ENCODE peak calls at places on chromosomes 11 and 22, in five cellular contexts. B is ACHN, E is SK-N-DZ, O is HTR-8/SVneo, L is EL. U is an unnamed sample.

GRCh38 chr11:133134561-133135173 is 397.6 kb downstream of the OPCML start:
- DNase-seq in B (peak), E (peak), O (peak), L (peak), U (peak)

GRCh38 chr22:46410291-46410808 is 74.8 kb downstream of the TRMU start:
- DNase-seq in B (no peak), E (no peak), O (no peak), L (no peak), U (no peak)

GRCh38 chr11:35859311-35859710 is 84.6 kb upstream of the LDLRAD3 start:
- DNase-seq in B (no peak), E (no peak), O (no peak), L (peak), U (no peak)

GRCh38 chr22:27775698-27776409 is 25.7 kb downstream of the MN1 start:
- DNase-seq in B (no peak), E (no peak), O (no peak), L (no peak), U (peak)

GRCh38 chr22:42035256-42035655 is 35.4 kb downstream of the NAGA start:
- DNase-seq in B (no peak), E (peak), O (no peak), L (no peak), U (no peak)

GRCh38 chr22:28369849-28370248 is 309.8 kb downstream of the TTC28 start:
- DNase-seq in B (no peak), E (no peak), O (no peak), L (no peak), U (no peak)

GRCh38 chr22:38481871-38482332 is 14.0 kb downstream of the KDELR3 start:
- DNase-seq in B (no peak), E (no peak), O (no peak), L (no peak), U (no peak)

GRCh38 chr11:17405232-17406005 is 17.0 kb upstream of the KCNJ11 start:
- DNase-seq in B (peak), E (peak), O (no peak), L (peak), U (peak)

GRCh38 chr11:21511835-21512440 is 680.9 kb upstream of the ANO5 start:
- DNase-seq in B (peak), E (peak), O (peak), L (peak), U (peak)

GRCh38 chr11:24820541-24820940 is 323.7 kb downstream of the LUZP2 start:
- DNase-seq in B (no peak), E (no peak), O (no peak), L (no peak), U (no peak)

GRCh38 chr11:11512929-11513328 is 108.9 kb downstream of the GALNT18 start:
- DNase-seq in B (no peak), E (no peak), O (no peak), L (no peak), U (no peak)

GRCh38 chr22:41050873-41051272 is 41.5 kb upstream of the EP300 start:
- DNase-seq in B (no peak), E (no peak), O (no peak), L (no peak), U (no peak)

GRCh38 chr22:50445880-50446707 is 28.7 kb downstream of the SBF1 start:
- DNase-seq in B (no peak), E (no peak), O (no peak), L (no peak), U (peak)

GRCh38 chr22:47435826-47436225 is 673.4 kb downstream of the TBC1D22A start:
- DNase-seq in B (no peak), E (no peak), O (no peak), L (no peak), U (no peak)

GRCh38 chr22:32733900-32734299 is 67.6 kb upstream of the TIMP3 start:
- DNase-seq in B (no peak), E (no peak), O (no peak), L (no peak), U (no peak)

GRCh38 chr11:57982763-57983162 is 40.9 kb upstream of the OR9Q1 start:
- DNase-seq in B (no peak), E (no peak), O (no peak), L (no peak), U (no peak)

GRCh38 chr11:44894217-44894617 is 56.5 kb downstream of the TP53I11 start:
- DNase-seq in B (peak), E (peak), O (peak), L (peak), U (peak)

GRCh38 chr11:11620966-11621880 is 582 bp downstream of the GALNT18 start:
- DNase-seq in B (peak), E (peak), O (peak), L (peak), U (peak)

GRCh38 chr11:65883786-65884715 is 4.2 kb downstream of the FIBP start:
- DNase-seq in B (no peak), E (no peak), O (no peak), L (no peak), U (no peak)

GRCh38 chr11:46916669-46917108 is 1.7 kb downstream of the LRP4 start:
- DNase-seq in B (peak), E (peak), O (peak), L (peak), U (peak)

GRCh38 chr22:41217553-41218157 is 12.5 kb downstream of the L3MBTL2 start:
- DNase-seq in B (no peak), E (peak), O (no peak), L (peak), U (no peak)

GRCh38 chr11:92866679-92867282 is 102.7 kb upstream of the MTNR1B start:
- DNase-seq in B (no peak), E (no peak), O (no peak), L (no peak), U (no peak)

GRCh38 chr11:121591405-121592033 is 138.8 kb upstream of the SORL1-AS1 start:
- DNase-seq in B (peak), E (peak), O (peak), L (peak), U (peak)

GRCh38 chr11:33559567-33559966 is 141.1 kb downstream of the C11orf91 start:
- DNase-seq in B (no peak), E (no peak), O (no peak), L (no peak), U (no peak)

GRCh38 chr11:80899381-80899780 is 1458.6 kb upstream of the TENM4 start:
- DNase-seq in B (no peak), E (no peak), O (no peak), L (no peak), U (no peak)

GRCh38 chr22:46107089-46107664 is 43.1 kb upstream of the PPARA start:
- DNase-seq in B (no peak), E (no peak), O (no peak), L (no peak), U (peak)

GRCh38 chr11:102493524-102493923 is 37.0 kb downstream of the MMP7 start:
- DNase-seq in B (no peak), E (no peak), O (no peak), L (no peak), U (no peak)

GRCh38 chr11:6587360-6587953 is 16.0 kb downstream of the RRP8 start:
- DNase-seq in B (no peak), E (no peak), O (no peak), L (no peak), U (no peak)

GRCh38 chr22:37256075-37256726 is 12.1 kb upstream of the RAC2 start:
- DNase-seq in B (no peak), E (no peak), O (no peak), L (no peak), U (no peak)

GRCh38 chr11:2990617-2991476 is 1.3 kb downstream of the NAP1L4 start:
- DNase-seq in B (peak), E (no peak), O (no peak), L (peak), U (no peak)